ENCODE peak calls at places on chromosomes 13 and 19, in nine cellular contexts. E, L, X, G, R, V, Q, M and N are unnamed samples.

GRCh38 chr13:95676100-95676774 is 702 bp upstream of the DNAJC3 start:
- DNase-seq in X (no peak), V (no peak), E (peak), Q (peak), L (peak), R (peak), M (peak), G (no peak), N (peak)

GRCh38 chr19:50333235-50333736 is 4.1 kb upstream of the KCNC3 start:
- DNase-seq in R (peak), M (peak), X (no peak), V (peak), E (peak), G (peak), Q (peak), L (peak), N (peak)

GRCh38 chr19:27746691-27747380 is 1466.1 kb downstream of the UQCRFS1 start:
- DNase-seq in R (peak), Q (peak), E (no peak), L (no peak), G (peak), M (peak), X (peak), V (peak), N (no peak)

GRCh38 chr13:75324413-75324940 is 157.5 kb downstream of the TBC1D4 start:
- DNase-seq in G (no peak), M (no peak), R (no peak), Q (peak), V (no peak), X (no peak), E (no peak), L (no peak), N (no peak)

GRCh38 chr19:1087813-1088418 is 7.3 kb downstream of the POLR2E start:
- DNase-seq in M (no peak), Q (no peak), G (no peak), V (no peak), R (no peak), X (no peak), L (no peak), E (no peak), N (no peak)

GRCh38 chr13:45828253-45828968 is 23.1 kb downstream of the SIAH3 start:
- DNase-seq in L (no peak), R (no peak), V (no peak), E (no peak), X (no peak), Q (no peak), M (no peak), G (no peak), N (no peak)

GRCh38 chr13:31048521-31048920 is 113.2 kb downstream of the HSPH1 start:
- DNase-seq in Q (no peak), R (no peak), E (no peak), X (no peak), V (no peak), G (no peak), L (no peak), M (no peak), N (peak)

GRCh38 chr13:27969866-27970229 is 733 bp upstream of the CDX2 start:
- DNase-seq in M (no peak), E (no peak), V (no peak), X (no peak), Q (no peak), R (no peak), L (no peak), G (no peak), N (no peak)

GRCh38 chr19:35776102-35776788 is 881 bp downstream of the ARHGAP33 start:
- DNase-seq in L (no peak), V (no peak), E (peak), G (no peak), X (no peak), R (no peak), Q (no peak), M (no peak), N (no peak)

GRCh38 chr13:26370495-26370990 is 116.6 kb downstream of the CDK8 start:
- DNase-seq in V (no peak), R (no peak), M (no peak), Q (peak), X (no peak), G (no peak), E (no peak), L (no peak), N (no peak)

GRCh38 chr13:53781941-53782340 is 753.3 kb downstream of the OLFM4 start:
- DNase-seq in R (no peak), L (no peak), M (no peak), V (no peak), Q (no peak), G (peak), E (no peak), X (no peak), N (no peak)

GRCh38 chr19:12295191-12295590 is 508 bp upstream of the ZNF44 start:
- DNase-seq in L (no peak), X (no peak), V (no peak), G (no peak), R (no peak), Q (no peak), M (no peak), E (no peak), N (no peak)

GRCh38 chr13:26460652-26461051 is 96.8 kb upstream of the WASF3 start:
- DNase-seq in G (no peak), R (no peak), X (no peak), L (no peak), E (no peak), V (no peak), Q (peak), M (peak), N (no peak)